ENCODE peak calls at places on chromosome 1, in six cellular contexts. Y is skeletal muscle cell; R is NCI-H1105 treated with DMSO at 0.1 percent for 48 hours; V is SK-N-DZ; S is activated naive CD8-positive, alpha-beta T cell treated with anti-CD3 and anti-CD28 coated beads for 36 hours; I is retina. A is an unnamed sample.

GRCh38 chr1:202230939-202231645 is 37.5 kb downstream of the LGR6 start:
- DNase-seq in R (no peak), Y (no peak), S (no peak), I (no peak), V (no peak), A (peak)

GRCh38 chr1:44390277-44390676 is 14.8 kb upstream of the RNF220 start:
- DNase-seq in R (no peak), V (no peak), Y (peak), I (no peak), S (no peak), A (no peak)

GRCh38 chr1:235503333-235504121 is 725 bp downstream of the B3GALNT2 start:
- DNase-seq in R (peak), I (peak), Y (no peak), V (peak), S (peak), A (peak)

GRCh38 chr1:115565353-115565752 is 76.4 kb upstream of the VANGL1 start:
- DNase-seq in S (no peak), I (no peak), V (no peak), Y (no peak), R (no peak), A (no peak)

GRCh38 chr1:171674443-171675405 is 22.2 kb upstream of the MYOC start:
- DNase-seq in I (no peak), S (no peak), V (no peak), Y (no peak), R (no peak), A (no peak)

GRCh38 chr1:172498858-172499257 is 34.1 kb upstream of the SUCO start:
- DNase-seq in S (no peak), R (no peak), I (no peak), Y (no peak), V (no peak), A (no peak)

GRCh38 chr1:160076295-160076694 is 5.0 kb upstream of the KCNJ9 start:
- DNase-seq in I (no peak), Y (no peak), S (no peak), V (no peak), R (no peak), A (no peak)

GRCh38 chr1:209455666-209456065 is 127.8 kb upstream of the CAMK1G start:
- DNase-seq in V (no peak), R (peak), Y (no peak), I (peak), S (no peak), A (peak)

GRCh38 chr1:214566158-214567104 is 15.0 kb upstream of the PTPN14 start:
- DNase-seq in Y (peak), R (no peak), S (peak), I (no peak), V (no peak), A (no peak)

A was measured in NCI-H2171 treated with DMSO at 0.1 percent for 48 hours.